ENCODE peak calls at places on chromosomes 6 and 20, in four cellular contexts. Z, P, S and F are unnamed samples.

GRCh38 chr20:33008336-33009213 is 1.1 kb downstream of the BPIFB2 start:
- DNase-seq in Z (no peak), P (no peak), S (no peak), F (no peak)

GRCh38 chr20:53389516-53389915 is 204.1 kb downstream of the ZNF217 start:
- DNase-seq in Z (no peak), P (no peak), S (no peak), F (no peak)

GRCh38 chr20:31605031-31605901 is at the start of gene ID1:
- DNase-seq in Z (peak), P (peak), S (peak), F (peak)

GRCh38 chr6:69022991-69023390 is 387.9 kb downstream of the ADGRB3 start:
- DNase-seq in Z (no peak), P (peak), S (peak), F (no peak)

GRCh38 chr6:100721256-100721655 is 159.9 kb downstream of the ASCC3 start:
- DNase-seq in Z (no peak), P (no peak), S (peak), F (no peak)

GRCh38 chr6:113809818-113810217 is 47.3 kb upstream of the MARCKS start:
- DNase-seq in Z (no peak), P (no peak), S (no peak), F (no peak)

GRCh38 chr6:92267335-92267734 is 1152.0 kb downstream of the EPHA7 start:
- DNase-seq in Z (no peak), P (no peak), S (no peak), F (no peak)

GRCh38 chr6:52155791-52156576 is 30.2 kb upstream of the IL17A start:
- DNase-seq in Z (peak), P (peak), S (no peak), F (no peak)

GRCh38 chr20:24992420-24993205 is at the start of gene APMAP:
- DNase-seq in Z (peak), P (peak), S (peak), F (peak)

GRCh38 chr20:38117635-38118034 is 47.4 kb downstream of the TGM2 start:
- DNase-seq in Z (no peak), P (peak), S (peak), F (no peak)

GRCh38 chr6:122580731-122581130 is 29.5 kb upstream of the PKIB start:
- DNase-seq in Z (no peak), P (peak), S (no peak), F (no peak)

GRCh38 chr6:35402136-35402855 is 49.8 kb upstream of the FANCE start:
- DNase-seq in Z (peak), P (no peak), S (no peak), F (peak)

GRCh38 chr6:107957165-107957908 is 671 bp downstream of the SEC63 start:
- DNase-seq in Z (peak), P (peak), S (peak), F (peak)

GRCh38 chr20:49620364-49621240 is 52.7 kb upstream of the PTGIS start:
- DNase-seq in Z (no peak), P (no peak), S (no peak), F (no peak)

GRCh38 chr6:142118926-142119325 is 13.8 kb upstream of the GJE1 start:
- DNase-seq in Z (no peak), P (no peak), S (peak), F (no peak)

GRCh38 chr20:63242736-63243135 is 7.0 kb downstream of the BIRC7 start:
- DNase-seq in Z (no peak), P (no peak), S (no peak), F (no peak)

GRCh38 chr6:98576811-98577210 is 257.6 kb upstream of the POU3F2 start:
- DNase-seq in Z (no peak), P (no peak), S (no peak), F (no peak)

GRCh38 chr6:46221221-46221793 is 50.5 kb upstream of the ENPP5 start:
- DNase-seq in Z (no peak), P (peak), S (peak), F (peak)

GRCh38 chr20:32516583-32516982 is 68.5 kb downstream of the NOL4L start:
- DNase-seq in Z (no peak), P (no peak), S (no peak), F (no peak)

GRCh38 chr6:43996614-43997341 is 130.5 kb downstream of the MRPL14 start:
- DNase-seq in Z (no peak), P (no peak), S (no peak), F (no peak)

GRCh38 chr6:121247386-121247785 is 86.9 kb downstream of the TBC1D32 start:
- DNase-seq in Z (no peak), P (no peak), S (peak), F (no peak)

GRCh38 chr20:11766961-11767360 is 150.7 kb upstream of the BTBD3 start:
- DNase-seq in Z (peak), P (peak), S (peak), F (no peak)

GRCh38 chr6:113299526-113299925 is 557.6 kb upstream of the MARCKS start:
- DNase-seq in Z (no peak), P (no peak), S (peak), F (no peak)

GRCh38 chr6:82033631-82034211 is 213.8 kb downstream of the IBTK start:
- DNase-seq in Z (no peak), P (no peak), S (peak), F (no peak)

GRCh38 chr6:82030761-82031160 is 216.8 kb downstream of the IBTK start:
- DNase-seq in Z (no peak), P (no peak), S (no peak), F (no peak)

GRCh38 chr6:82032444-82032843 is 215.1 kb downstream of the IBTK start:
- DNase-seq in Z (no peak), P (no peak), S (no peak), F (no peak)

GRCh38 chr6:82025271-82025670 is 222.3 kb downstream of the IBTK start:
- DNase-seq in Z (no peak), P (no peak), S (peak), F (no peak)

DNA sequence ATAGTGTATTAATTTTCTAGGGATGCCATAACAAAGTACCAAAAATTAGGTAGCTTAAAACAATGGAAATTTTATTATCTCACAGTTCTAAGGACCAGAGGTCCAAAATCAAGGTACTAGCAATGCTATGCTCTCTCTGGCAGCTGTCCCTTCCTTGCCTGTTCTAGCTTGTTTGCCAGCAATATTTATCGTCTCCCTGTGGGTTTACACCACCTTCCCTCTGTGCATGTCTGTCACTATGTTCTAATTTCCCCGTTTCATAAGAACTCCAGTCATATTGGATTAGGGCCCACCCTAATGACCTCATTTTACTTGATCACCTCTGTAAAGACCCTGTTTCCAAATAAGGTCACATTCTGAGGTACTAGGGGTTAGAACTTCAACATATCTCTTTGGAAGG is 217.2 kb downstream of the IBTK start:
- DNase-seq in Z (no peak), P (no peak), S (no peak), F (no peak)
- H3K27ac ChIP-seq in Z (no peak), P (no peak), S (no peak), F (no peak)

DNA sequence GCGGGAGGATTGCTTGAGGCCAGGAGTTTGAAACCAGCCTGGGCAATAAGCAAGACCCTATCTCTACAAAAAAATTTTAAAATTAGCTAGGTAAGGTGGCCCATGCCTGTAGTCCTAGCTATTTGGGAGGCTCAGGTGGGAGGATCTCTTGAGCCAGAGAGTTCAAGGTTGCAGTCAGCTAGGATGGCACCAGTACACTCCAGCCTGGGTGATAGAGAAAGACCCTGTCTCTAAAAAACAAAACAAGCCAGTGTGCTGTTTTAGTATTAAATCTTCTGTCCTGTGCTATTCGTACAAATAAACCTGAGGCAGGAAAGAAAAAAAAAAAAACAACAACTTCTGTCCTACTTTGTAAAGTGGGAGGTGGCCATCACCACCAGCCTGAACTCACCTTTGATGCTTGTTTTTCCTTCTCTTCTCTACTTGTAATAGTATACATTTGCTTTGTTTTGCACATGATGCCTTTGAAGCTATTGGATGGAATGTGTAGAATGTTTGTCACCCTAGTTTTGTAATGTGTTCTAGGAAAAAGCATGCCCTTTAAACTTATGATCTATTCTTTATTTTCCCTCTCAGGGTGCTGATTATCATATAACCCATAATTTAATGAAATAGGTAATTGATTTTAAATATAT is 102.5 kb downstream of the CRYBG1 start:
- DNase-seq in Z (no peak), P (no peak), S (no peak), F (no peak)
- H3K9ac ChIP-seq in Z (no peak), P (no peak), S (no peak), F (no peak)

GRCh38 chr20:35463455-35464300 is 8.3 kb downstream of the CEP250 start:
- DNase-seq in Z (peak), P (peak), S (peak), F (peak)

GRCh38 chr20:35458388-35458787 is 3.0 kb downstream of the CEP250 start:
- DNase-seq in Z (no peak), P (no peak), S (no peak), F (no peak)

GRCh38 chr20:35465976-35466375 is 10.6 kb downstream of the CEP250 start:
- DNase-seq in Z (no peak), P (no peak), S (no peak), F (no peak)

GRCh38 chr20:35461620-35462019 is 6.2 kb downstream of the CEP250 start:
- DNase-seq in Z (no peak), P (no peak), S (peak), F (no peak)

GRCh38 chr20:35462351-35462750 is 7.0 kb downstream of the CEP250 start:
- DNase-seq in Z (no peak), P (no peak), S (no peak), F (no peak)
- H3K4me2 ChIP-seq in Z (no peak), P (no peak), S (no peak), F (no peak)

GRCh38 chr6:150115769-150116168 is 27.1 kb upstream of the PPP1R14C start:
- DNase-seq in Z (no peak), P (no peak), S (no peak), F (no peak)
- H3K27ac ChIP-seq in Z (no peak), P (no peak), S (no peak), F (no peak)

GRCh38 chr6:144347447-144347758 is 62.3 kb downstream of the UTRN start:
- DNase-seq in Z (no peak), P (no peak), S (no peak), F (no peak)
- H3K9ac ChIP-seq in Z (no peak), P (no peak), S (no peak), F (no peak)

GRCh38 chr20:47926731-47927130 is 141.4 kb upstream of the SULF2 start:
- DNase-seq in Z (no peak), P (no peak), S (no peak), F (no peak)

GRCh38 chr20:47931002-47931401 is 145.7 kb upstream of the SULF2 start:
- DNase-seq in Z (no peak), P (no peak), S (no peak), F (no peak)

GRCh38 chr20:47927385-47927851 is 142.1 kb upstream of the SULF2 start:
- DNase-seq in Z (no peak), P (peak), S (peak), F (no peak)

GRCh38 chr20:47927944-47928343 is 142.7 kb upstream of the SULF2 start:
- DNase-seq in Z (no peak), P (peak), S (no peak), F (no peak)

GRCh38 chr20:47929368-47930115 is 144.3 kb upstream of the SULF2 start:
- DNase-seq in Z (no peak), P (peak), S (peak), F (peak)
- H3K4me2 ChIP-seq in Z (no peak), P (peak), S (no peak), F (no peak)

DNA sequence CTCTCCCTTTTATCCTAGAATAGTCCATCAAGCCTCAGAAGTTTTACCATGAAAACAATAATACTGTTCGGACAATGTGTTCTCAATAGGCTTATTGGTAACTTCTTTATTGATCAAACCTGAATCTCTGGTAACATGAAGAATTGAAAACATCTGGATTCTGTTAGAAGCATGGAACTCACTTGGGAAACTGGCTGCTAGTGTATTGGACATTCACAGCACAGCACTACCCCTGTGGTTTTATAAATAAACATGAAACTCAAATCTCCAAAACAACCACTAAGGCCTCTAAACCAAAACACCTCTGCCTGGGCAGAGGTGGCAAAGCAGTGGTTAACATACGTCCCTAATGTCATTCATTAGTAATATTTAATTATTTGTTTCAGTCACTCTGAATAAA is 157.6 kb upstream of the KCNQ5 start:
- DNase-seq in Z (no peak), P (no peak), S (peak), F (no peak)
- H3K27ac ChIP-seq in Z (no peak), P (no peak), S (no peak), F (no peak)

DNA sequence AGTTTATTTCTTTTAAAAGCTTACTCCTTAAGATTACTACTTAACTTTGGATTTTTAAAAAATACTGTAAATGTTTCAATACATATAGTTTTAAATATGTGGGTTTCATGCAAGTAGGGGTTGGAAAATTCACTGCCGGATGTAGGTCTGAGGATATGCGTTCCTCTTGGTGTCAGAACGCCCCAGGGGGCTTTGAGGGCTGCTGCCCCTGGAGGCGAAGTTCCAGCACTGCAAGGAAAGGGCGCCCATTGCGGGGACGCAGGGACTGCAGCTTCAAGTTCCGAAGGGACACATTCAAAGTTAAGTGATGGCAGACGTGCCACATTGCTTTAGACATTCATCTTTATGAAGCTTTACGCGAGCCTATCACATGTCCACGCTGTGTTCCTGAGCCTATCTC is 152.9 kb downstream of the SOD2 start:
- DNase-seq in Z (peak), P (no peak), S (no peak), F (peak)
- H3K9ac ChIP-seq in Z (no peak), P (no peak), S (no peak), F (no peak)